ENCODE peak calls at places on chromosomes 4 and X, in four cellular contexts. T, I, K and Q are unnamed samples.
A peak's percentile ranks its signal among the peaks of the same experiment; 100 is the strongest.

GRCh38 chr4:2272026-2272827 is 10.3 kb upstream of the MXD4 start:
- DNase-seq in T (no peak), I (no peak), K (no peak), Q (no peak)

GRCh38 chrX:72026341-72027023 is 105.2 kb downstream of the RTL5 start:
- DNase-seq in T (no peak), I (no peak), K (no peak), Q (no peak)

GRCh38 chr4:73734405-73735070 is 5.8 kb upstream of the CXCL8 start:
- DNase-seq in T (no peak), I (no peak), K (no peak), Q (no peak)

GRCh38 chr4:136927172-136927571 is 605.1 kb downstream of the PCDH18 start:
- DNase-seq in T (peak; percentile 37), I (no peak), K (no peak), Q (no peak)

GRCh38 chr4:18976884-18977283 is 955.3 kb upstream of the LCORL start:
- DNase-seq in T (no peak), I (no peak), K (no peak), Q (no peak)

GRCh38 chr4:98166025-98166730 is 22.9 kb upstream of the STPG2 start:
- DNase-seq in T (peak; percentile 41), I (no peak), K (no peak), Q (no peak)

GRCh38 chr4:94639298-94639697 is 118.5 kb upstream of the BMPR1B start:
- DNase-seq in T (no peak), I (no peak), K (no peak), Q (no peak)

GRCh38 chr4:71400788-71401187 is 62.0 kb downstream of the SLC4A4 start:
- DNase-seq in T (no peak), I (no peak), K (no peak), Q (no peak)

GRCh38 chr4:20305976-20306375 is 54.3 kb downstream of the SLIT2 start:
- DNase-seq in T (no peak), I (peak; percentile 24), K (peak; percentile 40), Q (no peak)

GRCh38 chrX:41667631-41668030 is 21.1 kb upstream of the GPR34 start:
- DNase-seq in T (no peak), I (no peak), K (no peak), Q (no peak)

GRCh38 chrX:23901805-23902204 is 5.9 kb downstream of the APOO start:
- DNase-seq in T (peak; percentile 67), I (peak; percentile 87), K (peak; percentile 49), Q (no peak)

GRCh38 chrX:119186763-119187162 is 49.3 kb upstream of the PGRMC1 start:
- DNase-seq in T (no peak), I (no peak), K (no peak), Q (no peak)

GRCh38 chr4:24988776-24989175 is 42.0 kb downstream of the LGI2 start:
- DNase-seq in T (peak; percentile 13), I (peak; percentile 46), K (no peak), Q (peak; percentile 87)

GRCh38 chr4:2047781-2048581 is 11.1 kb upstream of the NAT8L start:
- DNase-seq in T (no peak), I (no peak), K (no peak), Q (no peak)

GRCh38 chr4:99029852-99030251 is 34.3 kb downstream of the METAP1 start:
- DNase-seq in T (no peak), I (no peak), K (no peak), Q (no peak)

GRCh38 chr4:103719320-103720204 is at the start of gene TACR3:
- DNase-seq in T (no peak), I (peak; percentile 39), K (peak; percentile 20), Q (no peak)

GRCh38 chrX:3713225-3713936 is at the start of gene PRKX:
- DNase-seq in T (no peak), I (peak; percentile 81), K (peak; percentile 90), Q (no peak)

GRCh38 chrX:39361736-39362135 is 560.5 kb downstream of the MID1IP1 start:
- DNase-seq in T (no peak), I (no peak), K (no peak), Q (no peak)

GRCh38 chrX:16484338-16484737 is 165.6 kb upstream of the S100G start:
- DNase-seq in T (peak; percentile 56), I (no peak), K (no peak), Q (no peak)

GRCh38 chrX:118271770-118272169 is 74.1 kb upstream of the WDR44 start:
- DNase-seq in T (no peak), I (no peak), K (peak; percentile 40), Q (no peak)

GRCh38 chr4:71568131-71568530 is 215.7 kb downstream of the GC start:
- DNase-seq in T (no peak), I (peak; percentile 53), K (no peak), Q (no peak)

GRCh38 chrX:39948564-39948963 is 149.2 kb downstream of the BCOR start:
- DNase-seq in T (no peak), I (peak; percentile 24), K (peak; percentile 83), Q (no peak)

GRCh38 chr4:109648266-109648996 is 54.8 kb downstream of the CASP6 start:
- DNase-seq in T (no peak), I (no peak), K (peak; percentile 11), Q (no peak)

GRCh38 chr4:7904942-7905341 is 34.7 kb downstream of the AFAP1 start:
- DNase-seq in T (no peak), I (no peak), K (no peak), Q (no peak)

GRCh38 chr4:10535900-10536299 is 78.7 kb upstream of the ZNF518B start:
- DNase-seq in T (no peak), I (no peak), K (no peak), Q (no peak)

GRCh38 chrX:39261446-39262147 is 460.3 kb downstream of the MID1IP1 start:
- DNase-seq in T (peak; percentile 8), I (peak; percentile 68), K (peak; percentile 25), Q (no peak)

GRCh38 chr4:27121830-27122229 is 261.2 kb downstream of the STIM2 start:
- DNase-seq in T (no peak), I (no peak), K (no peak), Q (no peak)

GRCh38 chr4:8409271-8410065 is 31.1 kb downstream of the ACOX3 start:
- DNase-seq in T (no peak), I (no peak), K (peak; percentile 52), Q (no peak)

GRCh38 chrX:134868766-134869495 is 121.9 kb upstream of the SMIM10 start:
- DNase-seq in T (no peak), I (no peak), K (no peak), Q (no peak)

GRCh38 chr4:113616443-113616842 is 145.1 kb downstream of the CAMK2D start:
- DNase-seq in T (no peak), I (no peak), K (no peak), Q (no peak)

GRCh38 chr4:166941629-166942028 is 292.7 kb downstream of the SPOCK3 start:
- DNase-seq in T (peak; percentile 1), I (no peak), K (no peak), Q (no peak)

GRCh38 chr4:75727073-75727472 is 2.7 kb downstream of the USO1 start:
- DNase-seq in T (no peak), I (no peak), K (no peak), Q (no peak)

GRCh38 chr4:80336582-80336981 is 1.1 kb downstream of the CFAP299 start:
- DNase-seq in T (peak; percentile 18), I (peak; percentile 63), K (peak; percentile 53), Q (no peak)

GRCh38 chr4:166091914-166092510 is 219.0 kb downstream of the TLL1 start:
- DNase-seq in T (peak; percentile 15), I (peak; percentile 58), K (peak; percentile 9), Q (no peak)

GRCh38 chr4:3483471-3483921 is 20.4 kb downstream of the DOK7 start:
- DNase-seq in T (no peak), I (peak; percentile 51), K (no peak), Q (no peak)
- H3K4me1 ChIP-seq in T (peaks cover 32% of the 10 kb centered on the region), I (peaks cover 29% of the 10 kb centered on the region), K (peaks cover 19% of the 10 kb centered on the region), Q (peaks cover 15% of the 10 kb centered on the region)

GRCh38 chrX:111511477-111511876 is at the start of gene SERTM2:
- DNase-seq in T (no peak), I (peak; percentile 83), K (peak; percentile 7), Q (no peak)
- H3K4me3 ChIP-seq in T (no peak within 1 kb of the TSS), I (peak within 1 kb of the TSS; percentile 23), K (peak within 1 kb of the TSS; percentile 3), Q (no peak within 1 kb of the TSS)

DNA sequence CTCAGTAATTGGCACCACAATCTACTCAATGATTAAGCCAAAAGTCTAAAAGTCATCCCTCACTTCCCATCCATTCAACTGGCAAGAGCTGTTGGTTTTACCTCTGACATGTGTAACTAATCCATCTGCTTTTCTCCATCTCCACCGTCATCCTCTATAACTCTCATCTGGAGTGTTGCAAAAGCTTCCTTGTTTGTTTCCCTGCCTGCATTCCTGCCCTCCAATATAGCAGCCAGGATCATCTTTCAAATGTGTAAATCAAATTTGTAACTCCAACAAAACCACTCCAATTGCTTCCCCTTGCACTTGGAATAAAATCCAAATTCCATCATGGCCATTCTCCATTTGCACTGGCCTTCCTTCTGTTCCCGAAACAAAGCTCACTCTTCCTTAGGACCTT is 4.3 kb upstream of the PLAC8 start:
- DNase-seq in T (no peak), I (no peak), K (no peak), Q (no peak)
- H3K4me1 ChIP-seq in T (peaks cover 13% of the 10 kb centered on the region), I (peaks cover 9% of the 10 kb centered on the region), K (no peaks in the 10 kb centered on the region), Q (no peaks in the 10 kb centered on the region)

DNA sequence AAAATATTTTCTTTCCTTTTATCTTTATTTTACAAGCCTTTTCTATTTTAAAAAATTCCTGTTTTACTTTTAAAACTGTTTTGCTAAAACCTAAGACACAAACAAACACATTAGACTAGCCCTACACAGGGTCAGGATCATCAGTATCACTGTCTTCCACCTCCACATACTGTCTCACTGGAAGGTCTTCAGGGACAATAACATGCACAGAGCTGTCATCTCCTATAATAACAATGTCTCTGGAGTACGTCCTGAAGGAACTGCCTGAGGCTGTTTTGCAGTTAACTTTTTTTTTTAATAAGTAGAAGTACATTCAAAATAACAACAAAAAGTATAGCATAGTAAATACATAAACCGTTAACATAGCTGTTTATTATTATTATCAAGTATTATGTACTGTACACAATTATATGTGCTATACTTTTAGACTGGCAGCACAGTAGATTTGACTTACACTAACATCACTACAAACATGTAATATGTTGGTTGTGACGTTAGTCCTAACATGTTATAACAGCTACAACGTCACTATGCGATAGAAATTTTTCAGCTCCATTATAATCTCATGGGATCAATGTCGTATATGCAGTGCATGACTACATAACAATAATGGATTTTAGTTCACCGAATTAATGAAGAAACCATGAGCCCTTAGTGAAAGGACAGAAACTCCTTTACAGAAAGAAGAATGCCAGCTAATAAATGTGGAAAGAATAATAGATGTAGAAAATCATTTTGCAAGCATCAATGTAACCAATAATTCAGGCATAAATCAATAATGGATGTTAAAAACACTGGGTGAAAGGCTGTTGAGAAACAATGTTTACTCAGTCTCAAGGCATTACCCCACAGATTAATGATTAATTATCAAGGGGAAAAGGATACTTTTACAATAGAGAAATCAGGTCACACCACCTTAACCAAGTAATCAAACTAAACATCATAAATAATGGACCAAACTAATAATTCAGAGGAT is 49.2 kb downstream of the FBXW7 start:
- DNase-seq in T (no peak), I (no peak), K (no peak), Q (no peak)
- H3K4me3 ChIP-seq in T (no peak overlapping the region), I (no peak overlapping the region), K (no peak overlapping the region), Q (no peak overlapping the region)

GRCh38 chr4:77579406-77580076 is 26.1 kb upstream of the CXCL13 start:
- DNase-seq in T (peak; percentile 39), I (no peak), K (no peak), Q (no peak)
- H3K4me1 ChIP-seq in T (peaks cover 16% of the 10 kb centered on the region), I (no peaks in the 10 kb centered on the region), K (no peaks in the 10 kb centered on the region), Q (no peaks in the 10 kb centered on the region)

GRCh38 chr4:83851261-83852084 is 315.6 kb downstream of the GPAT3 start:
- DNase-seq in T (peak; percentile 58), I (peak; percentile 5), K (no peak), Q (peak; percentile 31)
- H3K4me3 ChIP-seq in T (no peak overlapping the region), I (no peak overlapping the region), K (no peak overlapping the region), Q (no peak overlapping the region)